ENCODE peak calls at places on chromosomes 7 and 10, in six cellular contexts. C is NCI-H524; N is CD8-positive, alpha-beta T cell; Z is MV-4-11; Q is stimulated activated CD4-positive, alpha-beta T cell treated with anti-CD3 and anti-CD28 coated beads, Interleukin-12 subunit alpha, Interleukin-12 subunit beta, amount 100 ng/mL, for 4 hours; E is stimulated activated CD8-positive, alpha-beta memory T cell treated with anti-CD3 and anti-CD28 coated beads, Interleukin-15, amount 100 ng/mL, for 1 hour. L is an unnamed sample.

GRCh38 chr7:133275008-133275407 is 22.1 kb downstream of the EXOC4 start:
- DNase-seq in C (no peak), N (no peak), Z (no peak), Q (no peak), E (no peak), L (no peak)

GRCh38 chr10:4242561-4243035 is 457.6 kb upstream of the KLF6 start:
- DNase-seq in C (no peak), N (no peak), Z (no peak), Q (no peak), E (no peak), L (no peak)

GRCh38 chr10:70564113-70564725 is 38.3 kb downstream of the PRF1 start:
- DNase-seq in C (no peak), N (no peak), Z (no peak), Q (no peak), E (no peak), L (no peak)

GRCh38 chr10:17838080-17838634 is 29.0 kb downstream of the MRC1 start:
- DNase-seq in C (no peak), N (no peak), Z (peak), Q (no peak), E (no peak), L (no peak)

GRCh38 chr10:70588852-70589570 is 13.5 kb downstream of the PRF1 start:
- DNase-seq in C (no peak), N (no peak), Z (no peak), Q (no peak), E (no peak), L (no peak)

GRCh38 chr10:131653140-131653539 is 247.7 kb upstream of the PPP2R2D start:
- DNase-seq in C (no peak), N (no peak), Z (no peak), Q (no peak), E (no peak), L (no peak)

GRCh38 chr10:60981012-60981411 is 37.0 kb upstream of the RHOBTB1 start:
- DNase-seq in C (no peak), N (no peak), Z (no peak), Q (no peak), E (no peak), L (no peak)

GRCh38 chr10:60414877-60415585 is 25.4 kb upstream of the ANK3 start:
- DNase-seq in C (peak), N (no peak), Z (no peak), Q (no peak), E (no peak), L (peak)

GRCh38 chr10:121774813-121775212 is 153.0 kb downstream of the ATE1 start:
- DNase-seq in C (no peak), N (no peak), Z (no peak), Q (no peak), E (no peak), L (no peak)

GRCh38 chr10:99531696-99532050 is 1.1 kb upstream of the NKX2-3 start:
- DNase-seq in C (no peak), N (no peak), Z (no peak), Q (no peak), E (no peak), L (no peak)

GRCh38 chr7:129308047-129308446 is 83.2 kb downstream of the AHCYL2 start:
- DNase-seq in C (no peak), N (no peak), Z (peak), Q (no peak), E (no peak), L (no peak)

GRCh38 chr7:3922175-3922635 is 621.2 kb downstream of the SDK1 start:
- DNase-seq in C (peak), N (no peak), Z (peak), Q (no peak), E (no peak), L (no peak)

GRCh38 chr7:42262907-42263466 is 26.0 kb upstream of the GLI3 start:
- DNase-seq in C (peak), N (no peak), Z (no peak), Q (no peak), E (no peak), L (no peak)

GRCh38 chr7:91953618-91954017 is 13.0 kb downstream of the AKAP9 start:
- DNase-seq in C (no peak), N (no peak), Z (no peak), Q (no peak), E (no peak), L (no peak)

GRCh38 chr10:5488272-5489161 is 10.9 kb downstream of the CALML5 start:
- DNase-seq in C (no peak), N (no peak), Z (no peak), Q (no peak), E (no peak), L (no peak)

GRCh38 chr10:17510242-17510908 is 56.0 kb upstream of the ST8SIA6 start:
- DNase-seq in C (no peak), N (no peak), Z (peak), Q (no peak), E (no peak), L (no peak)

GRCh38 chr10:98391578-98391991 is 23.4 kb downstream of the PYROXD2 start:
- DNase-seq in C (no peak), N (no peak), Z (peak), Q (no peak), E (no peak), L (no peak)

GRCh38 chr10:82221750-82222149 is 346.8 kb downstream of the NRG3 start:
- DNase-seq in C (no peak), N (no peak), Z (no peak), Q (no peak), E (no peak), L (no peak)

GRCh38 chr10:58807631-58808024 is 295.0 kb downstream of the BICC1 start:
- DNase-seq in C (no peak), N (no peak), Z (no peak), Q (no peak), E (no peak), L (no peak)